ENCODE peak calls at places on chromosomes 11 and 22, in five cellular contexts. C, H, Y, F and Q are unnamed samples.

GRCh38 chr11:44133335-44133946 is 38.0 kb downstream of the EXT2 start:
- DNase-seq in H (no peak), F (no peak), C (no peak), Y (no peak), Q (no peak)

GRCh38 chr11:126392638-126393023 is 37.1 kb downstream of the ST3GAL4 start:
- DNase-seq in F (no peak), C (no peak), H (no peak), Y (no peak), Q (no peak)

GRCh38 chr22:25566812-25567211 is 2.3 kb downstream of the GRK3 start:
- DNase-seq in F (no peak), Y (peak; percentile 39), H (no peak), C (no peak), Q (no peak)

GRCh38 chr22:36220457-36220921 is 18.8 kb downstream of the APOL2 start:
- DNase-seq in H (no peak), F (peak; percentile 85), Y (no peak), C (no peak), Q (no peak)

GRCh38 chr11:126606484-126606883 is 251.0 kb downstream of the ST3GAL4 start:
- DNase-seq in C (no peak), Y (no peak), H (no peak), F (no peak), Q (no peak)

GRCh38 chr11:83473771-83474170 is 187.6 kb upstream of the CCDC90B start:
- DNase-seq in F (no peak), Y (no peak), H (no peak), C (no peak), Q (no peak)

GRCh38 chr22:39519681-39520053 is 695 bp upstream of the ATF4 start:
- DNase-seq in H (no peak), C (no peak), Y (peak; percentile 66), F (peak; percentile 93), Q (no peak)

GRCh38 chr11:129895126-129896041 is at the start of gene NFRKB:
- DNase-seq in Y (peak; percentile 99), H (no peak), C (peak; percentile 88), F (peak; percentile 97), Q (peak; percentile 86)

GRCh38 chr11:73242291-73243092 is 24.4 kb downstream of the P2RY2 start:
- DNase-seq in Y (peak; percentile 87), C (peak; percentile 90), F (peak; percentile 90), H (peak; percentile 26), Q (peak; percentile 90)

GRCh38 chr11:27277843-27278242 is 85.2 kb downstream of the CCDC34 start:
- DNase-seq in C (no peak), H (no peak), Y (no peak), F (no peak), Q (no peak)

GRCh38 chr11:73236879-73237278 is 18.8 kb downstream of the P2RY2 start:
- DNase-seq in Y (peak; percentile 82), C (peak; percentile 43), F (no peak), H (no peak), Q (no peak)

GRCh38 chr11:11752688-11753087 is 89.1 kb upstream of the USP47 start:
- DNase-seq in Y (no peak), C (no peak), H (no peak), F (no peak), Q (no peak)

GRCh38 chr11:2631161-2631560 is 68.6 kb downstream of the KCNQ1OT1 start:
- DNase-seq in H (no peak), F (no peak), C (no peak), Y (no peak), Q (no peak)

GRCh38 chr11:59185412-59185811 is 13.5 kb downstream of the DTX4 start:
- DNase-seq in C (no peak), H (no peak), Y (no peak), F (no peak), Q (no peak)

GRCh38 chr11:127247261-127247660 is 246.7 kb upstream of the KIRREL3 start:
- DNase-seq in F (no peak), H (no peak), C (no peak), Y (no peak), Q (no peak)

GRCh38 chr11:75306529-75306928 is 44.9 kb downstream of the ARRB1 start:
- DNase-seq in Y (no peak), C (no peak), F (no peak), H (no peak), Q (no peak)

GRCh38 chr11:2213384-2213842 is 41.8 kb upstream of the TH start:
- DNase-seq in H (no peak), Y (no peak), F (no peak), C (no peak), Q (no peak)

GRCh38 chr11:47591764-47592163 is 2.4 kb downstream of the C1QTNF4 start:
- DNase-seq in Y (peak; percentile 69), H (no peak), F (no peak), C (no peak), Q (no peak)

GRCh38 chr11:8914661-8915018 is 3.7 kb downstream of the AKIP1 start:
- DNase-seq in C (no peak), F (no peak), Y (no peak), H (no peak), Q (no peak)
- TF ChIP-seq CTCF in C (peak; percentile 25), F (no peak), Y (no peak), H (no peak), Q (no peak)

DNA sequence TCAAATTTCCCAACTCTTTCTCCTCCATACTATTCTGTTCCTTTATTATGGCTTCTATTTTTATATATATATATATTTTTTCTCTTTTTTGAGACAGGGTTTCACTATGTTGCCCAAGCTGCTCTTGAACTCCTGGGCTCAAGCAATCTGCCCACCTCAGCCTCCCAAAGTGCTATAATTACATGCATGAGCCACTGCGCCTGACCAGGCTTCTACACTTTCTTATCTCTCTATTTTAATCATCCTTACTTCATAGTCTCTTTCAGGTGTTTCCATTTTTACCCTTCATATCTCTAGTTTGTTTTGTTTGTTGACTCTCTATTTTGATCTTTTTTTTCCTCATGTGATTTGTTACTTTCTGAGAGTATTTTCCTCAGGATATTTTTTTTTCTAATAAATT is 19.8 kb downstream of the GVQW3 start:
- DNase-seq in C (no peak), Y (no peak), F (no peak), H (no peak), Q (no peak)
- TF ChIP-seq CTCF in C (no peak), Y (no peak), F (no peak), H (no peak), Q (no peak)

GRCh38 chr11:469684-470667 is 19.9 kb downstream of the PTDSS2 start:
- DNase-seq in F (no peak), C (no peak), H (peak; percentile 50), Y (no peak), Q (no peak)
- TF ChIP-seq CTCF in F (no peak), C (no peak), H (peak; percentile 43), Y (no peak), Q (no peak)

GRCh38 chr11:86592047-86592564 is 80.3 kb downstream of the ME3 start:
- DNase-seq in F (no peak), C (no peak), Y (no peak), H (no peak), Q (no peak)

GRCh38 chr11:86591631-86592030 is 80.8 kb downstream of the ME3 start:
- DNase-seq in F (no peak), C (no peak), H (no peak), Y (no peak), Q (no peak)

GRCh38 chr11:86588566-86589090 is 83.8 kb downstream of the ME3 start:
- DNase-seq in F (no peak), C (peak; percentile 38), Y (no peak), H (no peak), Q (no peak)

GRCh38 chr11:86589204-86589603 is 83.2 kb downstream of the ME3 start:
- DNase-seq in C (no peak), Y (no peak), H (no peak), F (no peak), Q (no peak)

GRCh38 chr11:86589856-86590589 is 82.4 kb downstream of the ME3 start:
- DNase-seq in C (no peak), Y (no peak), F (no peak), H (no peak), Q (no peak)
- TF ChIP-seq CTCF in C (no peak), Y (no peak), F (no peak), H (no peak), Q (no peak)

DNA sequence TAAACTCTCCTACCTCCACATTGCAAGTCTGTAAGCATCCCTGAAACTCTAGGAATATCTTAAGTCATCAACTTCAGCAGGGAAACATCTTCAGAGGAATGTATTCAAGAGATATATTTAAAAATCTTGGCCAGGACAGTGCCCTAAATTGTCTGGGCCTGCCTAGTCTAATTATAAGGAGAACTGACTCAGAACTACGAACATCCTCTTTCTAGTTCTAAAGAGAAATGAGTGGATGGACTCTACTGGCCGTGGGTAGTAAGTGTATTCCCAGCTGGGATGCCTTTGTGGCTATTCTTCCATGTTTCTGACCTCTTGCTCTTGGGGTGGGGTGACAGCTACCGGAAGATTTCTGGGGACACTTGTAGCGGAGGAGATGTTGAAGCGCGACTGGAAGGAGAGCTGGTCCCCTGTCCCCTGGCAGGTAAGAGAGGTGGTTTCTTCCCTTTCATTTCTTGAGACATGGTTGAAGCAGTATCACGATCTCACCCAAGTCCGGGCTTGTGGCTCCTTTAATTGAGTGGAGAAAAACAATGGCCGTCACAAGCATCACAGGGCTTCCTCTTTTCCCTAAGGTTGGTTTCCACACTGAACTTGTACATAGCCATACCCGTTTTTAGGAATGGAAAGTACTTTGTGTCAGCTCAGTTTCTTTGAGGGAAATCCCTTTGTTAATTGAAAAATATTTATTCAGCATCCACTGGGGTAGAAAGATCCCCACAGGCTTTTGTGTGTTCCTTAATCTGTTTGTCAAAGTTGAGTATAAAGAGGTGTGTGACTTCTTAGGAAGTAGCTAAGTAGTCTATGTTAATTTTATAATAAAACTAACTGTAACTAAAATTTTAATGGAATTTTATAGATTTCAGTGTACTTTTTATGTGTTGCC is 97.7 kb upstream of the SORL1-AS1 start:
- DNase-seq in C (no peak), F (no peak), Y (no peak), H (no peak), Q (no peak)
- TF ChIP-seq CTCF in C (no peak), F (no peak), Y (no peak), H (no peak), Q (no peak)

DNA sequence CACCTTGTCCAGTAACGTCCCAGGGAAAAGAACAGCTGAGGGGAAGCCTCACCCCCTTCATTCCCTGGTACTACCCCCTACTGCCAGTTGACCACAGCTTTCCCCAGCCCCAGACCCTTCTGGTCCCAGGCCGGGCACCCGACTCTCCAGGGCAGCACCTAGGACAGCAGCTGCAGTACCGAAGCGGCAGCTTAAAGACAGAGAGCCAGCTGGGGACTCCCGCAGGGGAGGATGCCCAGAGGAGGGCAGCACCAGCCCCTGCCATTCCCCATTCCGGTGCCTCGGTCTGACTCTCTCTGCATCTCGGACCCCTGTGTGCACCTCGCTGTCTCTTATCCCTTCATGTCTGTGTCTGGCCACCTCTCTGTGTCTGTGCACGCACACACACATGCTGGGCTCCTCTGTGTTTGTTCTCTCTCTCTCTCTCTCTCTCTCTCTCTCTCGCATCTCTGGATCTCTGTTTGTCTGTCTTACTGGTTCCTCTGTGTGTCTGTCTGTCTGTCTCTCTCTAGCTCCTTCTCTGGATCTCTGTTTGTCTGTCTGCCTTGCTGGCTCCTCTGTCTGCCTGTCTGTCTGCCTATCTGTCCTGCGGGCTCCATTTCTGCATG is 9.4 kb downstream of the IGSF9B start:
- DNase-seq in H (no peak), Y (peak; percentile 66), F (no peak), C (peak; percentile 50), Q (peak; percentile 66)
- TF ChIP-seq CTCF in H (peak; percentile 48), Y (no peak), F (no peak), C (peak; percentile 36), Q (no peak)

GRCh38 chr22:45630436-45630835 is 41.2 kb upstream of the ATXN10 start:
- DNase-seq in F (no peak), H (no peak), Y (no peak), C (no peak), Q (no peak)
- TF ChIP-seq CTCF in F (no peak), H (no peak), Y (no peak), C (no peak), Q (no peak)